ENCODE peak calls at places on chromosomes 13 and 19, in eight cellular contexts. C is transverse colon; P is C1 segment of cervical spinal cord; K is stimulated activated CD8-positive, alpha-beta memory T cell treated with anti-CD3 and anti-CD28 coated beads, Interleukin-2, amount 100 ng/mL, for 48 hours; E is lower leg skin; U is prostate gland; A is Ammon's horn; J is GM03348. M is an unnamed sample.

GRCh38 chr19:38837656-38838121 is 6.1 kb upstream of the ECH1 start:
- DNase-seq in C (no peak), P (no peak), K (no peak), E (no peak), U (peak), A (no peak), J (no peak), M (no peak)

GRCh38 chr19:45352471-45352870 is 11.9 kb downstream of the KLC3 start:
- DNase-seq in C (no peak), P (no peak), K (no peak), E (no peak), U (no peak), A (no peak), J (no peak), M (peak)

GRCh38 chr19:55146078-55146647 is 2.8 kb downstream of the TNNT1 start:
- DNase-seq in C (no peak), P (no peak), K (no peak), E (no peak), U (no peak), A (no peak), J (peak), M (peak)

GRCh38 chr13:53068841-53069520 is 40.4 kb downstream of the OLFM4 start:
- DNase-seq in C (no peak), P (peak), K (no peak), E (no peak), U (no peak), A (peak), J (no peak), M (no peak)

GRCh38 chr13:98717891-98718290 is 34.6 kb downstream of the SLC15A1 start:
- DNase-seq in C (no peak), P (no peak), K (no peak), E (no peak), U (no peak), A (no peak), J (no peak), M (no peak)

GRCh38 chr19:49057636-49058234 is at the start of gene CGB7:
- DNase-seq in C (peak), P (no peak), K (no peak), E (peak), U (peak), A (peak), J (peak), M (no peak)

GRCh38 chr19:49687150-49687549 is 2.2 kb upstream of the ADM5 start:
- DNase-seq in C (no peak), P (no peak), K (no peak), E (no peak), U (no peak), A (no peak), J (no peak), M (no peak)

GRCh38 chr19:1417681-1418493 is 10.5 kb downstream of the DAZAP1 start:
- DNase-seq in C (no peak), P (no peak), K (no peak), E (no peak), U (no peak), A (no peak), J (no peak), M (no peak)

GRCh38 chr13:73607489-73608156 is 526.6 kb downstream of the KLF12 start:
- DNase-seq in C (no peak), P (no peak), K (no peak), E (no peak), U (no peak), A (no peak), J (no peak), M (no peak)